ENCODE peak calls at places on chromosome 5, in seven cellular contexts. D, S, B, N, O, H and Q are unnamed samples.

GRCh38 chr5:27328480-27328879 is 290.1 kb upstream of the CDH9 start:
- DNase-seq in D (no peak), S (peak; percentile 54), B (peak; percentile 64), N (no peak), O (no peak), H (no peak), Q (no peak)

GRCh38 chr5:55160493-55161209 is 680 bp downstream of the GPX8 start:
- DNase-seq in D (peak; percentile 26), S (peak; percentile 88), B (peak; percentile 98), N (peak; percentile 86), O (no peak), H (peak; percentile 44), Q (no peak)

GRCh38 chr5:131242728-131243255 is 21.1 kb upstream of the CDC42SE2 start:
- DNase-seq in D (no peak), S (peak; percentile 82), B (peak; percentile 90), N (no peak), O (no peak), H (no peak), Q (no peak)

GRCh38 chr5:57176350-57176857 is 2.5 kb downstream of the GPBP1 start:
- DNase-seq in D (no peak), S (no peak), B (peak; percentile 79), N (no peak), O (no peak), H (no peak), Q (no peak)

GRCh38 chr5:125229556-125229955 is 483.1 kb upstream of the ZNF608 start:
- DNase-seq in D (no peak), S (no peak), B (no peak), N (no peak), O (no peak), H (no peak), Q (no peak)

GRCh38 chr5:56289602-56289987 is 56.5 kb upstream of the ANKRD55 start:
- DNase-seq in D (no peak), S (no peak), B (no peak), N (no peak), O (no peak), H (no peak), Q (no peak)

GRCh38 chr5:35365756-35366155 is 135.5 kb upstream of the PRLR start:
- DNase-seq in D (no peak), S (no peak), B (no peak), N (peak; percentile 37), O (no peak), H (no peak), Q (no peak)

GRCh38 chr5:43643750-43644149 is 40.8 kb downstream of the NNT start:
- DNase-seq in D (no peak), S (no peak), B (no peak), N (no peak), O (no peak), H (no peak), Q (no peak)

GRCh38 chr5:77774981-77775772 is 962 bp downstream of the TBCA start:
- DNase-seq in D (no peak), S (no peak), B (peak; percentile 60), N (no peak), O (no peak), H (no peak), Q (no peak)

GRCh38 chr5:77777911-77778310 is 1.8 kb upstream of the TBCA start:
- DNase-seq in D (no peak), S (no peak), B (no peak), N (no peak), O (no peak), H (no peak), Q (no peak)

GRCh38 chr5:77776606-77777206 is 567 bp upstream of the TBCA start:
- DNase-seq in D (no peak), S (no peak), B (no peak), N (no peak), O (no peak), H (no peak), Q (no peak)

GRCh38 chr5:77777281-77777892 is 1.2 kb upstream of the TBCA start:
- DNase-seq in D (no peak), S (no peak), B (no peak), N (peak; percentile 69), O (no peak), H (no peak), Q (no peak)

DNA sequence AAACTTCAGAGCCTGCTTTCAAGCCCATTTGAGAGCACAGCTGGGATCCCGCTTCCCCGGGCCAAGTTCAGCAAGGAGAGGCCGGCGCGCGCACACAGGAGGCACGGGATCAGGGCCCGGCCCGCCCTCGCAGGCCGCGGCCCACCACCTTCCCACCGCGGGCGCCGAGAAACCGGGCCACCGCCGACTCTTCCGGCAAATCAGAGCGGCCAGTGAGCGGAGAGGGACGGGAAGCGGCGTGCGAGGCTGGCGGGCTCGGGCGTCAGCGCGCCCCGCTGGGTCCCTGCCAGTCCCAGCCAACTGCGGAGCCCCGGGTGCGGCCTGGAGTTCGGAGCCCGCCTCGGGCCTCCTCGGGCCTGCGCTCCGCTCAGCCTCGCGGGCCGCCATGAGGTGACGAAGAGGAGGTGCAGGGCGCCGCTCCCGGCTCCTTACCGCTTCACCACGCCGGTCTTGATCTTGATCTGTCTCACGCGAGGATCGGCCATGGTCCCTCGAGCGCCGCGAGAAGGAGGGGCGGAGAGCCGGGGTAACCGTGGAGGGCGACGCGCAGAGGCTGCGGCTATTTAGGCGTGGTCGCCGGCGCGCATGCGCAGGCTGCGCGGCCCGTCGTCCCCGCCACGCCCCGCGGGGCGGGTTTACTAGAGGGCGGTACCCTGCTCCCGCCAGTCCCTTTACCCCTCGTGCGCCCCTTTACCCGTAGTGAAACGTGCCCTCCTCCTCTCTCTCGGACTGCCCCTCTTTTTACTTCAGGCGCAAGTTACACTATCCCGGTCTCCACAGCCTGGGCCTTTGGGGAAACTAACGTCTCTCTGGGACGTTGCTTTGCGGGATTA is at the start of gene TBCA:
- DNase-seq in D (peak; percentile 93), S (peak; percentile 24), B (peak; percentile 93), N (peak; percentile 96), O (peak; percentile 97), H (peak; percentile 86), Q (peak; percentile 80)
- TF ChIP-seq CTCF in D (peak; percentile 29), S (no peak), B (peak; percentile 16), N (peak; percentile 27), O (no peak), H (peak; percentile 43), Q (peak; percentile 51)

DNA sequence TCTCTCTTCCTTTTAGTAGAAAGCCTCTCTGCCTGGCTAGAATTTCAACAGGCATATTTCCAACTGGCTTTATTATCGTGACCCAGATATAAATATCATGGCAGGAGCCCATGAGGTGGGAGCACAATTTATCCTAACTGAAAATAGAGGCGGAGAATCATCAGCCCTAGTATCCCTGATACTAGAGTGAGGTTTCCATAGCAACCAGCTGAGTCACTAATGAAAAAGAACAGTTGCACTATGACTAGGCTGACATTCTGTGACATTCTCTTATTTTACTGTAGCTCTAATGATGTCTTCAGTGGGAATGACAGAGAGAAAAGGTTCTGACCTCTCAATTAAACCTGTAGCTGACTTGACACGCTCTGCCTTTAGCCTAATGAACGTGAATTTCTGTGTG is 96.3 kb upstream of the CAST start:
- DNase-seq in D (peak; percentile 16), S (no peak), B (peak; percentile 81), N (no peak), O (no peak), H (no peak), Q (no peak)
- TF ChIP-seq CTCF in D (no peak), S (no peak), B (no peak), N (no peak), O (no peak), H (no peak), Q (no peak)

DNA sequence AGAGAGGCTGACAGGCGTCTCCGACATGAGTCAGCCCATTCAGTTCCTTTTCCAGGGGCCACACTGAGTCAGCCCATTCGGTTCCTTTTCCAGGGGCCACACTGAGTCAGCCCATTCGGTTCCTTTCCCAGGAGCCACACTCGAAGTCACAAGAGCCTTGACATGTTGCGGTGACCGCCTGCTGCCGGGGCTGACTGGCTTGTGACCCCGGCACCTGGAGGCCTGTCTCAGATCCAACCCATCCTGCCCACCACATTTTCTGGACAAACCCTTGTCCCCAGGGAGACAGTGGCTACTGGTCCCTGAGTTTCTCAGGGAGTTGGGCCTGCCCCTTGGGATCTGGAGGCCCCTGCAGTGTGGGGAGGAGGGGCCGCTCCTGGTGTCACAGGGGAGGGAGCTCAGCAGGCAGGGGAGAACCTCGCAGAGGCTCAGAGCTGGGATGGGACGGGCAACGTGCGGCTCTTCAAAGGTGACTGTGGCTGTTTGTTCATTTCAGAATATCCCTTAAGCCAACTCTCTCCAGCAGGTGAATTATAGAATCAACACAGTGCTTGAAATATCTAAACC is 40.5 kb upstream of the LPCAT1 start:
- DNase-seq in D (peak; percentile 33), S (no peak), B (peak; percentile 31), N (no peak), O (no peak), H (no peak), Q (no peak)
- TF ChIP-seq CTCF in D (no peak), S (no peak), B (no peak), N (no peak), O (no peak), H (no peak), Q (no peak)

DNA sequence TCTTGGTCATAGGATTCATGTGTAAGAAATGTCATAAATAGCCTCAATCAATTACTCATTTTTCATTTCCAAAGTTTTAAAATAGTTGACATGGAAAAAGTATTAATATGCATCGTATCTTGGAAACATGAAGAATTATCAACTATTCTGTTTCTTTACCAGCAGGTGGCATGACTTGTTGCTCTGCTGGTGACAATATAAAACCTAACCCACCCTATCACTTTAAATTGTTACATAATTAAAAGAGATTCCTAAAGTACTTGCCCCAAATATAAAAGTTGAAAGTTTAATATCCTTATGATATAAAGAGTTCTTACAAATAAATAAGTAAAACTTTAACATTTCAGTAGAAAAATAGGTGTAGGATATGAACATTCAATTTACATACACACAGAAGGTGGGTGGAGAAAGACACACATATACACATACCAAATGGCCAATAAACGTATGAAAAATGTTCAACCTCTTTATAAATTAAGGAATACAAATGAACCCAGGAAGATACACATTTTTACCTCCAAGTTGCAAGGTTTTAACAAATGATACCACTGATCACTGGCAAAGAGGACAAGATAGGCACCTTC is 30.6 kb downstream of the MAP1B start:
- DNase-seq in D (no peak), S (no peak), B (no peak), N (no peak), O (no peak), H (no peak), Q (no peak)
- TF ChIP-seq CTCF in D (peak; percentile 24), S (peak; percentile 13), B (peak; percentile 59), N (peak; percentile 40), O (no peak), H (peak; percentile 59), Q (peak; percentile 58)

GRCh38 chr5:163459888-163460561 is at the start of gene NUDCD2:
- DNase-seq in D (peak; percentile 97), S (peak; percentile 94), B (peak; percentile 99), N (peak; percentile 97), O (peak; percentile 99), H (peak; percentile 94), Q (peak; percentile 91)
- TF ChIP-seq CTCF in D (no peak), S (peak; percentile 35), B (peak; percentile 43), N (peak; percentile 36), O (no peak), H (no peak), Q (peak; percentile 34)